ENCODE peak calls at places on chromosomes 1 and 21, in nine cellular contexts. R, M, B, C, K, Y, Q, X and A are unnamed samples.

GRCh38 chr1:158972841-158973240 is 36.9 kb upstream of the IFI16 start:
- DNase-seq in B (no peak), Q (peak; percentile 54), R (peak; percentile 5), C (no peak), M (no peak), Y (no peak), X (no peak), K (no peak), A (no peak)

GRCh38 chr1:173202430-173203145 is 4.5 kb downstream of the TNFSF4 start:
- DNase-seq in Y (peak; percentile 15), C (no peak), X (no peak), R (peak; percentile 92), M (no peak), K (no peak), B (peak; percentile 31), Q (peak; percentile 68), A (peak; percentile 38)

GRCh38 chr1:15035236-15035635 is 118.3 kb upstream of the TMEM51 start:
- DNase-seq in C (no peak), B (no peak), X (no peak), K (no peak), Y (no peak), M (no peak), R (no peak), Q (no peak), A (no peak)

GRCh38 chr1:87329756-87330200 is 1.1 kb downstream of the LMO4 start:
- DNase-seq in C (no peak), X (no peak), R (peak; percentile 35), Y (no peak), Q (peak; percentile 26), K (no peak), M (no peak), B (no peak), A (no peak)

GRCh38 chr21:35254752-35255138 is 205.6 kb upstream of the RUNX1 start:
- DNase-seq in X (no peak), Q (no peak), B (no peak), C (no peak), R (no peak), K (no peak), Y (no peak), M (no peak), A (no peak)

GRCh38 chr1:12161662-12162458 is 4.9 kb upstream of the TNFRSF1B start:
- DNase-seq in Y (peak; percentile 50), R (peak; percentile 86), K (peak; percentile 83), B (peak; percentile 95), X (peak; percentile 92), C (peak; percentile 93), Q (peak; percentile 76), M (peak; percentile 65), A (peak; percentile 18)

GRCh38 chr1:59142663-59143487 is 154.0 kb upstream of the FGGY start:
- DNase-seq in R (peak; percentile 99), Q (peak; percentile 99), X (no peak), C (no peak), B (peak; percentile 53), K (no peak), Y (peak; percentile 76), M (no peak), A (peak; percentile 57)

GRCh38 chr1:32338637-32339145 is 2.7 kb upstream of the MARCKSL1 start:
- DNase-seq in Q (no peak), C (no peak), M (no peak), Y (no peak), R (no peak), K (no peak), X (no peak), B (no peak), A (no peak)

GRCh38 chr1:219927956-219928790 is at the start of gene SLC30A10:
- DNase-seq in R (peak; percentile 1), X (peak; percentile 19), Q (no peak), B (no peak), M (peak; percentile 47), K (no peak), Y (peak; percentile 41), C (no peak), A (no peak)

GRCh38 chr1:29454616-29455380 is 218.5 kb downstream of the PTPRU start:
- DNase-seq in Q (no peak), B (no peak), M (no peak), K (no peak), C (no peak), R (no peak), X (no peak), Y (no peak), A (no peak)

GRCh38 chr1:47477595-47478080 is 39.8 kb downstream of the FOXD2 start:
- DNase-seq in M (no peak), X (no peak), Q (peak; percentile 21), R (no peak), B (no peak), C (peak; percentile 71), K (no peak), Y (no peak), A (peak; percentile 13)

GRCh38 chr1:94031591-94031990 is 89.4 kb downstream of the ABCA4 start:
- DNase-seq in M (no peak), Y (no peak), R (no peak), K (no peak), B (no peak), X (no peak), Q (no peak), C (no peak), A (no peak)

GRCh38 chr1:94299627-94300552 is 62.5 kb upstream of the ARHGAP29 start:
- DNase-seq in Y (no peak), B (no peak), C (no peak), M (no peak), K (no peak), X (peak; percentile 24), Q (peak; percentile 93), R (peak; percentile 66), A (no peak)

GRCh38 chr1:6634278-6635052 is 9.8 kb downstream of the THAP3 start:
- DNase-seq in Q (peak; percentile 29), M (peak; percentile 77), C (peak; percentile 80), B (peak; percentile 78), R (peak; percentile 50), Y (peak; percentile 38), X (peak; percentile 73), K (no peak), A (no peak)

GRCh38 chr1:114153051-114153620 is 533 bp downstream of the SYT6 start:
- DNase-seq in Q (no peak), M (peak; percentile 49), B (no peak), Y (peak; percentile 25), X (peak; percentile 21), K (no peak), C (no peak), R (no peak), A (no peak)

GRCh38 chr1:96980448-96980847 is 258.9 kb downstream of the PTBP2 start:
- DNase-seq in R (no peak), C (no peak), K (no peak), B (no peak), Y (no peak), Q (no peak), X (no peak), M (no peak), A (no peak)

GRCh38 chr1:197614916-197615692 is 160.2 kb downstream of the DENND1B start:
- DNase-seq in K (no peak), X (no peak), B (peak; percentile 16), C (peak; percentile 25), Q (peak; percentile 46), R (peak; percentile 52), Y (no peak), M (no peak), A (peak; percentile 28)

DNA sequence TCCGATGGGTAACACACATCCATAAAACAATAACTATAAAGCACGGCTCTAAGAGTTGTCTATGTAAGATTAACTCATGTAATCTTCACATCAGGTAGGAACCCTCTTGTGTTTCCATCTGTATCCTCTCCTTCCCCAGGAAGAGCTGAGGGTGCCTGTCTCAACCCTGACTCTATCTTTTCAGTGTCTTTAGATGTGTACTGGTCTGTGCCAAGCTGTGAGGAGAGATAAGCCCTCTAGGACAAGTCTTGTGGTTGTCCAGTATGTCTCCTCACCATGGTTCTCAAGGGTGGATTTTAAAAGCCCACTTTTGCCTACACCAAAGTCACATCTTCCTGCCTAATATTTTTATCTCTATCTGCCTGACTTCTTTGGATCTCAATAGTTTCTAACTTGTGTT is 300.1 kb downstream of the KCNT2 start:
- DNase-seq in B (no peak), K (no peak), R (no peak), Q (no peak), C (no peak), M (no peak), X (no peak), Y (no peak), A (no peak)
- H3K4me3 ChIP-seq in B (no peak overlapping the region), K (no peak overlapping the region), R (no peak overlapping the region), Q (no peak overlapping the region), C (no peak overlapping the region), M (no peak overlapping the region), X (no peak overlapping the region), Y (no peak overlapping the region), A (no peak overlapping the region)

GRCh38 chr1:16913866-16914662 is 7.7 kb upstream of the CROCC start:
- DNase-seq in X (peak; percentile 98), Q (peak; percentile 80), K (peak; percentile 71), C (peak; percentile 96), R (peak; percentile 93), M (peak; percentile 97), Y (peak; percentile 73), B (peak; percentile 96), A (peak; percentile 50)
- TF ChIP-seq CTCF in X (no peak), Q (no peak), K (peak; percentile 26), C (no peak), R (no peak), M (no peak), Y (no peak), B (no peak), A (peak; percentile 27)

DNA sequence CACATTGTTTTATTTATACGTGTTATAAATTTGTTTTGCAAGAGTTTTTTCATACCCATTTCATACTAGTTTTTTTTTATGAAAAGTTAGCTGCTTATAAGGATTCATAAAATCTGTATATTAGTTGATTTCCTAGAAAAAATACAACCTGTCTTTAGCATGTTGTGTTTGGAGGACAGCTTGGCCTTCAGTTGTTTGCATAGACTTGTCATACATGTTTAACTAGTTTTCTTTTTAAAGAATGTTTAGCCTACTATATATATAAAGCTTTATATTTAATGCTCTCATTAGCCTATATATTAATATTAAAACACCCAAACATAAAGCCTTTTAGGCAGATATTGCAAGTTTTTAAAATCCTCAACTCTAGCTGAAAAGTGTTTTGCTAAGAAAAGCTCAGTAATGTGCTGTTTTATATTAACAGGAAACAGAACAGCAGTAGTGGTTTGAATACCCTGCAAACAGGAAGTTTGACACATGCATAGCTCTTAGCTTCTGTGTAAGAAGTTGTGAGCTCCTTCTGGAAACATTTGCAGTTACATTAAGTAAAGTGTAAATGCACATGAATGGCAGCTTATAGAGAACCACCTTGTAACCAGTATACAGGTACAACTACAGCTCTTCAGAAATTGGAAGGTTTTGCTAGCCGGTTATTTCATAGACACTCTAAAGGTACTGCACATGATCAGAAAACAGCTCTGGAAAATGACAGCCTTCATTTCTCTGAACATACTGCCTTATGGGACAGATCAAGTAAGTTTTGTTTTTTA is at the start of gene PRKACB:
- DNase-seq in X (no peak), C (no peak), Y (no peak), R (peak; percentile 48), Q (peak; percentile 72), M (no peak), B (no peak), K (no peak), A (peak; percentile 63)
- H3K4me3 ChIP-seq in X (no peak within 1 kb of the TSS), C (peak within 1 kb of the TSS; percentile 24), Y (no peak within 1 kb of the TSS), R (no peak within 1 kb of the TSS), Q (no peak within 1 kb of the TSS), M (peak within 1 kb of the TSS; percentile 25), B (no peak within 1 kb of the TSS), K (no peak within 1 kb of the TSS), A (peak within 1 kb of the TSS; percentile 62)

GRCh38 chr21:37460196-37460595 is 93.6 kb downstream of the DYRK1A start:
- DNase-seq in Y (no peak), B (no peak), Q (no peak), K (no peak), M (no peak), R (no peak), C (no peak), X (no peak), A (no peak)
- TF ChIP-seq CTCF in Y (no peak), B (no peak), Q (peak; percentile 29), K (no peak), M (no peak), R (peak; percentile 16), C (no peak), X (no peak), A (no peak)